ENCODE peak calls at places on chromosomes 4 and X, in eight cellular contexts. One of them, this sample, is unnamed.

GRCh38 chr4:10806993-10807645 is 122.6 kb upstream of the CLNK start:
- DNase-seq in thyroid gland: no peak
- DNase-seq in right lobe of liver: no peak
- DNase-seq in mucosa of descending colon: no peak
- DNase-seq in tibial artery: no peak
- DNase-seq in heart right ventricle: no peak
- DNase-seq in psoas muscle: no peak
- DNase-seq in right atrium auricular region: no peak
- DNase-seq in this sample: no peak

GRCh38 chrX:119516157-119516702 is 48.0 kb downstream of the SLC25A5 start:
- DNase-seq in thyroid gland: peak
- DNase-seq in right lobe of liver: no peak
- DNase-seq in mucosa of descending colon: no peak
- DNase-seq in tibial artery: no peak
- DNase-seq in heart right ventricle: peak
- DNase-seq in psoas muscle: no peak
- DNase-seq in right atrium auricular region: no peak
- DNase-seq in this sample: peak

GRCh38 chrX:102765794-102766193 is 45.3 kb downstream of the GPRASP3 start:
- DNase-seq in thyroid gland: no peak
- DNase-seq in right lobe of liver: no peak
- DNase-seq in mucosa of descending colon: no peak
- DNase-seq in tibial artery: no peak
- DNase-seq in heart right ventricle: no peak
- DNase-seq in psoas muscle: no peak
- DNase-seq in right atrium auricular region: no peak
- DNase-seq in this sample: no peak

GRCh38 chr4:110046588-110047049 is 133.9 kb downstream of the EGF start:
- DNase-seq in thyroid gland: no peak
- DNase-seq in right lobe of liver: no peak
- DNase-seq in mucosa of descending colon: no peak
- DNase-seq in tibial artery: no peak
- DNase-seq in heart right ventricle: no peak
- DNase-seq in psoas muscle: no peak
- DNase-seq in right atrium auricular region: no peak
- DNase-seq in this sample: no peak

GRCh38 chr4:161949941-161950725 is 213.7 kb downstream of the FSTL5 start:
- DNase-seq in thyroid gland: no peak
- DNase-seq in right lobe of liver: no peak
- DNase-seq in mucosa of descending colon: no peak
- DNase-seq in tibial artery: no peak
- DNase-seq in heart right ventricle: no peak
- DNase-seq in psoas muscle: no peak
- DNase-seq in right atrium auricular region: no peak
- DNase-seq in this sample: no peak

GRCh38 chrX:40267334-40268118 is 169.8 kb upstream of the BCOR start:
- DNase-seq in thyroid gland: peak
- DNase-seq in right lobe of liver: no peak
- DNase-seq in mucosa of descending colon: no peak
- DNase-seq in tibial artery: peak
- DNase-seq in heart right ventricle: peak
- DNase-seq in psoas muscle: no peak
- DNase-seq in right atrium auricular region: no peak
- DNase-seq in this sample: peak

GRCh38 chr4:145871209-145871608 is 67.4 kb downstream of the ZNF827 start:
- DNase-seq in thyroid gland: no peak
- DNase-seq in right lobe of liver: no peak
- DNase-seq in mucosa of descending colon: no peak
- DNase-seq in tibial artery: no peak
- DNase-seq in heart right ventricle: no peak
- DNase-seq in psoas muscle: no peak
- DNase-seq in right atrium auricular region: no peak
- DNase-seq in this sample: no peak

GRCh38 chrX:74514384-74514783 is 93.1 kb downstream of the SLC16A2 start:
- DNase-seq in thyroid gland: peak
- DNase-seq in right lobe of liver: peak
- DNase-seq in mucosa of descending colon: peak
- DNase-seq in tibial artery: no peak
- DNase-seq in heart right ventricle: no peak
- DNase-seq in psoas muscle: no peak
- DNase-seq in right atrium auricular region: peak
- DNase-seq in this sample: no peak

GRCh38 chr4:133565379-133565778 is 416.3 kb downstream of the PCDH10 start:
- DNase-seq in thyroid gland: no peak
- DNase-seq in right lobe of liver: no peak
- DNase-seq in mucosa of descending colon: no peak
- DNase-seq in tibial artery: no peak
- DNase-seq in heart right ventricle: no peak
- DNase-seq in psoas muscle: no peak
- DNase-seq in right atrium auricular region: no peak
- DNase-seq in this sample: no peak

GRCh38 chrX:41921492-41922124 is 1.7 kb downstream of the CASK start:
- DNase-seq in thyroid gland: no peak
- DNase-seq in right lobe of liver: no peak
- DNase-seq in mucosa of descending colon: no peak
- DNase-seq in tibial artery: peak
- DNase-seq in heart right ventricle: no peak
- DNase-seq in psoas muscle: no peak
- DNase-seq in right atrium auricular region: no peak
- DNase-seq in this sample: peak

GRCh38 chrX:153049093-153049492 is 7.2 kb upstream of the PNMA3 start:
- DNase-seq in thyroid gland: no peak
- DNase-seq in right lobe of liver: no peak
- DNase-seq in mucosa of descending colon: no peak
- DNase-seq in tibial artery: no peak
- DNase-seq in heart right ventricle: no peak
- DNase-seq in psoas muscle: no peak
- DNase-seq in right atrium auricular region: no peak
- DNase-seq in this sample: no peak

GRCh38 chrX:150873616-150874015 is 24.9 kb downstream of the CD99L2 start:
- DNase-seq in thyroid gland: no peak
- DNase-seq in right lobe of liver: no peak
- DNase-seq in mucosa of descending colon: no peak
- DNase-seq in tibial artery: peak
- DNase-seq in heart right ventricle: peak
- DNase-seq in psoas muscle: peak
- DNase-seq in right atrium auricular region: no peak
- DNase-seq in this sample: no peak

GRCh38 chr4:2413821-2414610 is 4.4 kb downstream of the ZFYVE28 start:
- DNase-seq in thyroid gland: peak
- DNase-seq in right lobe of liver: no peak
- DNase-seq in mucosa of descending colon: peak
- DNase-seq in tibial artery: no peak
- DNase-seq in heart right ventricle: no peak
- DNase-seq in psoas muscle: no peak
- DNase-seq in right atrium auricular region: no peak
- DNase-seq in this sample: no peak

GRCh38 chr4:115323106-115323684 is 209.8 kb upstream of the NDST4 start:
- DNase-seq in thyroid gland: no peak
- DNase-seq in right lobe of liver: no peak
- DNase-seq in mucosa of descending colon: no peak
- DNase-seq in tibial artery: no peak
- DNase-seq in heart right ventricle: no peak
- DNase-seq in psoas muscle: no peak
- DNase-seq in right atrium auricular region: no peak
- DNase-seq in this sample: no peak

GRCh38 chr4:105417624-105418023 is 56.2 kb downstream of the PPA2 start:
- DNase-seq in thyroid gland: no peak
- DNase-seq in right lobe of liver: no peak
- DNase-seq in mucosa of descending colon: no peak
- DNase-seq in tibial artery: no peak
- DNase-seq in heart right ventricle: no peak
- DNase-seq in psoas muscle: no peak
- DNase-seq in right atrium auricular region: no peak
- DNase-seq in this sample: no peak

GRCh38 chr4:77269505-77269904 is 112.5 kb downstream of the CCNG2 start:
- DNase-seq in thyroid gland: no peak
- DNase-seq in right lobe of liver: no peak
- DNase-seq in mucosa of descending colon: no peak
- DNase-seq in tibial artery: no peak
- DNase-seq in heart right ventricle: no peak
- DNase-seq in psoas muscle: no peak
- DNase-seq in right atrium auricular region: no peak
- DNase-seq in this sample: no peak

GRCh38 chrX:112555831-112556230 is 123.9 kb downstream of the LHFPL1 start:
- DNase-seq in thyroid gland: no peak
- DNase-seq in right lobe of liver: no peak
- DNase-seq in mucosa of descending colon: no peak
- DNase-seq in tibial artery: no peak
- DNase-seq in heart right ventricle: no peak
- DNase-seq in psoas muscle: no peak
- DNase-seq in right atrium auricular region: no peak
- DNase-seq in this sample: no peak

GRCh38 chr4:44447563-44448504 is 775 bp downstream of the KCTD8 start:
- DNase-seq in thyroid gland: peak
- DNase-seq in right lobe of liver: peak
- DNase-seq in mucosa of descending colon: peak
- DNase-seq in tibial artery: peak
- DNase-seq in heart right ventricle: peak
- DNase-seq in psoas muscle: peak
- DNase-seq in right atrium auricular region: peak
- DNase-seq in this sample: peak
- TF ChIP-seq CTCF in thyroid gland: no peak
- TF ChIP-seq CTCF in right lobe of liver: no peak
- TF ChIP-seq CTCF in mucosa of descending colon: no peak
- TF ChIP-seq CTCF in tibial artery: no peak
- TF ChIP-seq CTCF in heart right ventricle: no peak
- TF ChIP-seq CTCF in psoas muscle: no peak
- TF ChIP-seq CTCF in right atrium auricular region: no peak
- TF ChIP-seq CTCF in this sample: no peak

DNA sequence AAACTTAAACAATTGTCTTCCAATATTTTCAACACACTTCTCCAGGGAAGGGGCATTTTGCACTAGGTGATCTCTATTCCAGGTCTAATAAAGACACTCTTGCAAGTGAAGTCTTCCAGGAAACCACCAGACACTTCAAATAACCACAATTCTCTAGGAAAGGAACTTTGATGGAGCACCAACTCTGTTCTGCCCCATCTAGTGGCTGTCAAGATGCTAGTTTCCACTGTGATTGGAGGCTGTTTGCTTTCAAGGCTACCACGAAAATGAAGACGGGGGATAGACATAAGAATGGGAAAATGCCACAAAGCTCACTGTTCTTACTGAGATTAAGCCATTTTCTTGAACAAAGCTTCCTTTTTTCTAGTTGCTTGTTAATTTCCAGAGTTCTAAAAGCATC is 100.6 kb upstream of the F9 start:
- DNase-seq in thyroid gland: no peak
- DNase-seq in right lobe of liver: no peak
- DNase-seq in mucosa of descending colon: no peak
- DNase-seq in tibial artery: no peak
- DNase-seq in heart right ventricle: no peak
- DNase-seq in psoas muscle: no peak
- DNase-seq in right atrium auricular region: no peak
- DNase-seq in this sample: no peak
- TF ChIP-seq CTCF in thyroid gland: peak
- TF ChIP-seq CTCF in right lobe of liver: peak
- TF ChIP-seq CTCF in mucosa of descending colon: no peak
- TF ChIP-seq CTCF in tibial artery: no peak
- TF ChIP-seq CTCF in heart right ventricle: no peak
- TF ChIP-seq CTCF in psoas muscle: peak
- TF ChIP-seq CTCF in right atrium auricular region: peak
- TF ChIP-seq CTCF in this sample: no peak

GRCh38 chr4:39259571-39260330 is 77.4 kb downstream of the WDR19 start:
- DNase-seq in thyroid gland: no peak
- DNase-seq in right lobe of liver: no peak
- DNase-seq in mucosa of descending colon: no peak
- DNase-seq in tibial artery: no peak
- DNase-seq in heart right ventricle: no peak
- DNase-seq in psoas muscle: no peak
- DNase-seq in right atrium auricular region: no peak
- DNase-seq in this sample: no peak

GRCh38 chr4:39256436-39256835 is 74.1 kb downstream of the WDR19 start:
- DNase-seq in thyroid gland: no peak
- DNase-seq in right lobe of liver: no peak
- DNase-seq in mucosa of descending colon: no peak
- DNase-seq in tibial artery: no peak
- DNase-seq in heart right ventricle: no peak
- DNase-seq in psoas muscle: no peak
- DNase-seq in right atrium auricular region: no peak
- DNase-seq in this sample: no peak

GRCh38 chr4:39255916-39256315 is 73.6 kb downstream of the WDR19 start:
- DNase-seq in thyroid gland: no peak
- DNase-seq in right lobe of liver: no peak
- DNase-seq in mucosa of descending colon: no peak
- DNase-seq in tibial artery: no peak
- DNase-seq in heart right ventricle: no peak
- DNase-seq in psoas muscle: no peak
- DNase-seq in right atrium auricular region: no peak
- DNase-seq in this sample: no peak

DNA sequence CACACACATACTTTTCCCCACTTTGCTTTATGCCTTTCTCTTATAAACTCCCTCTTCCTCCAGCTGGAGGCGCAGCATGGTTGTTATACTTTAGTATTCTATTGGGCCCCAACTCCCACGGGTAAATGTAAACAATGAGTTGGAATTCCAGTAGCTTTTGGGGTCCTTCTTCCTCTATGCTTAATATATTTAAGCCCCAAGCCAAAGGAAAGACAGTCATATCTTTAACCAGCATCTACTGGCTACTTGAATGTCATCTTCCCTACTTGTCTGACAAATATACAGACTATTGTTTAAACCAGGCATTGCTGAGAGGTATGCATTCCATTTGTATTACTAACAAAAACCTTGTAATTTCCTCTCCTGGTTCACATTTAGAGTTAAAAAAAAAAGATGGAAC is 72.9 kb downstream of the WDR19 start:
- DNase-seq in thyroid gland: no peak
- DNase-seq in right lobe of liver: no peak
- DNase-seq in mucosa of descending colon: no peak
- DNase-seq in tibial artery: no peak
- DNase-seq in heart right ventricle: no peak
- DNase-seq in psoas muscle: no peak
- DNase-seq in right atrium auricular region: no peak
- DNase-seq in this sample: no peak
- TF ChIP-seq CTCF in thyroid gland: no peak
- TF ChIP-seq CTCF in right lobe of liver: no peak
- TF ChIP-seq CTCF in mucosa of descending colon: no peak
- TF ChIP-seq CTCF in tibial artery: no peak
- TF ChIP-seq CTCF in heart right ventricle: no peak
- TF ChIP-seq CTCF in psoas muscle: no peak
- TF ChIP-seq CTCF in right atrium auricular region: no peak
- TF ChIP-seq CTCF in this sample: no peak

DNA sequence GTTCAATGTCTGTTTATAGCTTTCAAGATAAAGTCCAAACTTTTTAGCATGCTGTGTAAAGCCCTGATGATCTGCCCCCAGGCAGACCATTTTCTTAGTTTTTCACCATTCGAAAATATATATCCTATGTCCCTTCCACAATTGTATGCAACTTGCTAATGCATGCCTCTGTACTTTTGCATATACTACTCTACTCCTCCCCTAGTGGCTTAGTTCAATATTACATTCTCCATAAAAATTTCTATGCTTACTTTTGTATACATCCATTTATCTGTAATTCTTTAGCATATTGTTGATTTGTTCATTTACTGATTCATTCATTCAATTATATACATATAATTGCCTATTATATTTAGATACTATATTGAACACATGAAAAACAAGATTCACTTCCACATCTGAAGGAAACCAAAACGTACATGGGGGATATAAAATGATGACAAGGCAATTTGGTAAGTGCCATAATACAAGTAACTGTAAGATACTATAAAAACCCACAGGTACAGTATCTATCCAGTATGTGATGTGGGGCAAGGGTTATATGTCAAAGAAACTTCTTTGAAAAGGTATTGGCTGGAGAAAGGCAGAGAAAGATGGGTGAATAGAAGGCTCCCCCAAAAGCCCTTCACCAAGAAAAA is 902.5 kb downstream of the FAM133A start:
- DNase-seq in thyroid gland: no peak
- DNase-seq in right lobe of liver: no peak
- DNase-seq in mucosa of descending colon: no peak
- DNase-seq in tibial artery: no peak
- DNase-seq in heart right ventricle: no peak
- DNase-seq in psoas muscle: no peak
- DNase-seq in right atrium auricular region: no peak
- DNase-seq in this sample: no peak
- TF ChIP-seq CTCF in thyroid gland: no peak
- TF ChIP-seq CTCF in right lobe of liver: peak
- TF ChIP-seq CTCF in mucosa of descending colon: no peak
- TF ChIP-seq CTCF in tibial artery: no peak
- TF ChIP-seq CTCF in heart right ventricle: peak
- TF ChIP-seq CTCF in psoas muscle: no peak
- TF ChIP-seq CTCF in right atrium auricular region: peak
- TF ChIP-seq CTCF in this sample: no peak

This sample was measured in GM10248.